ENCODE peak calls at places on chromosome 12, in six cellular contexts. F is SK-N-SH, R is neural progenitor cell, I is HCT116, S is hepatocyte, O is PC-3. Z is an unnamed sample.

GRCh38 chr12:131047789-131048610 is 94.3 kb downstream of the ADGRD1 start:
- DNase-seq in F (no peak), R (no peak), I (no peak), S (no peak), O (no peak), Z (peak)

GRCh38 chr12:116882742-116883141 is 1.5 kb upstream of the HRK start:
- DNase-seq in F (peak), R (peak), I (no peak), S (no peak), O (peak), Z (peak)

GRCh38 chr12:113802000-113802749 is 163.9 kb downstream of the RBM19 start:
- DNase-seq in F (no peak), R (no peak), I (no peak), S (no peak), O (peak), Z (no peak)

GRCh38 chr12:99658950-99659349 is 11.4 kb downstream of the GARIN6 start:
- DNase-seq in F (no peak), R (no peak), I (peak), S (no peak), O (peak), Z (peak)

GRCh38 chr12:42809226-42809625 is 219.7 kb upstream of the PRICKLE1 start:
- DNase-seq in F (no peak), R (no peak), I (no peak), S (no peak), O (peak), Z (no peak)

GRCh38 chr12:47818701-47819543 is 781 bp downstream of the HDAC7 start:
- DNase-seq in F (peak), R (peak), I (no peak), S (peak), O (no peak), Z (peak)

GRCh38 chr12:10771132-10771733 is 31.2 kb downstream of the TAS2R7 start:
- DNase-seq in F (peak), R (peak), I (peak), S (peak), O (peak), Z (peak)

GRCh38 chr12:57238854-57239554 is 9.5 kb downstream of the SHMT2 start:
- DNase-seq in F (peak), R (peak), I (peak), S (peak), O (peak), Z (peak)

GRCh38 chr12:113007166-113007565 is 28.8 kb downstream of the OAS2 start:
- DNase-seq in F (no peak), R (no peak), I (peak), S (no peak), O (peak), Z (no peak)

GRCh38 chr12:95480230-95480629 is 6.3 kb downstream of the METAP2 start:
- DNase-seq in F (no peak), R (no peak), I (no peak), S (no peak), O (peak), Z (no peak)

GRCh38 chr12:42421844-42422779 is 96.1 kb downstream of the PPHLN1 start:
- DNase-seq in F (peak), R (no peak), I (no peak), S (no peak), O (peak), Z (no peak)

GRCh38 chr12:69510176-69510827 is 40.1 kb downstream of the FRS2 start:
- DNase-seq in F (no peak), R (no peak), I (no peak), S (no peak), O (no peak), Z (no peak)

GRCh38 chr12:127726928-127727327 is 540.0 kb upstream of the TMEM132C start:
- DNase-seq in F (no peak), R (no peak), I (no peak), S (no peak), O (no peak), Z (no peak)

GRCh38 chr12:82359115-82359478 is 768 bp downstream of the METTL25 start:
- DNase-seq in F (peak), R (peak), I (no peak), S (peak), O (no peak), Z (peak)

GRCh38 chr12:6688543-6688999 is 604 bp downstream of the ZNF384 start:
- DNase-seq in F (peak), R (no peak), I (no peak), S (peak), O (no peak), Z (peak)

GRCh38 chr12:108967869-108968540 is 52.9 kb downstream of the SVOP start:
- DNase-seq in F (no peak), R (peak), I (peak), S (peak), O (peak), Z (peak)

GRCh38 chr12:48482198-48482597 is at the start of gene C12orf54:
- DNase-seq in F (no peak), R (no peak), I (no peak), S (no peak), O (no peak), Z (no peak)

GRCh38 chr12:87827638-87828264 is 201.4 kb downstream of the C12orf50 start:
- DNase-seq in F (no peak), R (no peak), I (peak), S (peak), O (peak), Z (no peak)

GRCh38 chr12:69556383-69556782 is 28.9 kb upstream of the CCT2 start:
- DNase-seq in F (no peak), R (no peak), I (no peak), S (no peak), O (no peak), Z (no peak)

GRCh38 chr12:132471858-132472255 is 18.1 kb upstream of the FBRSL1 start:
- DNase-seq in F (no peak), R (no peak), I (no peak), S (no peak), O (no peak), Z (no peak)

GRCh38 chr12:132471011-132471857 is 18.7 kb upstream of the FBRSL1 start:
- DNase-seq in F (no peak), R (no peak), I (no peak), S (peak), O (no peak), Z (no peak)

GRCh38 chr12:132466241-132467188 is 23.4 kb upstream of the FBRSL1 start:
- DNase-seq in F (no peak), R (no peak), I (no peak), S (no peak), O (no peak), Z (no peak)

GRCh38 chr12:132470417-132470816 is 19.5 kb upstream of the FBRSL1 start:
- DNase-seq in F (no peak), R (no peak), I (no peak), S (no peak), O (no peak), Z (no peak)

GRCh38 chr12:132469423-132469822 is 20.5 kb upstream of the FBRSL1 start:
- DNase-seq in F (no peak), R (no peak), I (no peak), S (no peak), O (no peak), Z (no peak)
- TF ChIP-seq CTCF in F (no peak), R (no peak), I (no peak), S (no peak), O (no peak), Z (no peak)

DNA sequence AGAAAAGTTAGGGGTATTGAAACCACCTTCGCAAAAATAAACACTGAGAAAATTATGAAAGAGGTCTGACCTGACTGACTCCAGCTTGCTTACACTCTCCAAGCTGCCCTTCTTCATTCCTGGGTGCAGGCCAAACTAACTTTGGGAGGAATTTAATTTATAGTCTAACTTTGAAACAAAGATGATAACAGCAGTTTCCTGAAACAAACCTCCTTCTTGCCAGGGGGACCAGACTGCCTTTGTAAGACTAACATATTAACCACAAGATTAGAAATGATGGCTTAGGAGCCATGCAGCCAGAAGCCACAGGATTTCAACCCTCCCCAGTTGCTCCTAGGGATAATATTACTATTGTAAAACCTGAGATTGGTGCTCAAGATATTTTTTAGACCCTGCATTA is 13.8 kb upstream of the EEA1 start:
- DNase-seq in F (no peak), R (no peak), I (no peak), S (no peak), O (no peak), Z (no peak)
- TF ChIP-seq EZH2phosphoT487 in F (no peak), R (no peak), I (no peak), S (no peak), O (no peak), Z (no peak)

DNA sequence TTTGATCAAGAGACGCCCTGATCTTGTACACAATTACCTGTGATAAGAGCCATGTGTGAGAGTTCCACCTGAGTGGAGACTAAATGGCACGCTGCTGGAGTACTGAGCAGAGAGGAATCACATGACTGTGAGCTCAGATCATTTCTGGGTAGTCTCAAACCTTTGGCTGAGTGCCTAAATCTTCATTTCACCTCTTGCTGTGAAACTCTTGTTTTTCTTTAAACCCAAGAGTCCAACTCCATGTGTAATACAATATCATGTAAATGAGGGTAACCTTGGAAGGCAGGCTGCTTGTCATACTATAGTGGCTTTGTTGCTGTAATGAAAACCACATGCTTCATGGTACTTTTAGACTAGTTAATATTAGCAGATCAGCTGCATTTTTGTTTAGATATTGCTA is 156.9 kb downstream of the CAND1 start:
- DNase-seq in F (no peak), R (no peak), I (no peak), S (peak), O (no peak), Z (no peak)
- H3K27ac ChIP-seq in F (peak), R (no peak), I (no peak), S (peak), O (no peak), Z (no peak)

DNA sequence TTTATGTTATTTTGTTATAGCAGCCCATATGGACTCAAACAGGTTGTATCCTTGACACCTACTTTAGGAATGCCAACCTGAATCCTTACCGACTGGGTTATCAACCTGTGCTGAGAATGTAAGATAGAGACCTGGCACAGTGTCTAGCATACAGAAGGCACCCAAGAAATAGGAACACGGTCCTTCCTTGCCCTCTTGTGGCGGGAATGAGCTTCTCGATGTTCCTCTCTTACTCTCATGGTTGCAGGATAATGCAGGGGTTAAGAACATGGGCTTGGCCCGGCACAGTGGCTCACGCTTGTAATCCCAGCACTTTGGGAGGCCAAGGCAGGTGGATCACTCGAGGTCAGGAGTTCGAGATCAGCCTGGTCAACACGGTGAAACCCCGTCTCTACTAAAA is 6.5 kb downstream of the C12orf43 start:
- DNase-seq in F (no peak), R (peak), I (peak), S (peak), O (peak), Z (peak)
- TF ChIP-seq CTCF in F (peak), R (peak), I (peak), S (peak), O (peak), Z (peak)